ENCODE peak calls at places on chromosomes 2 and 18, in six cellular contexts. Z is HCT116, U is spleen, J is adrenal gland, I is ovary, G is K562. E is an unnamed sample.

GRCh38 chr2:205806126-205806905 is 124.0 kb downstream of the NRP2 start:
- DNase-seq in Z (no peak), U (peak; percentile 63), J (no peak), I (no peak), G (no peak), E (no peak)

GRCh38 chr18:13696961-13697360 is 29.4 kb downstream of the FAM210A start:
- DNase-seq in Z (no peak), U (no peak), J (no peak), I (no peak), G (no peak), E (no peak)

GRCh38 chr2:231182500-231182899 is 15.9 kb upstream of the ARMC9 start:
- DNase-seq in Z (no peak), U (no peak), J (no peak), I (no peak), G (peak; percentile 23), E (no peak)

GRCh38 chr18:59662008-59662701 is 35.1 kb downstream of the CCBE1 start:
- DNase-seq in Z (no peak), U (no peak), J (peak; percentile 29), I (no peak), G (no peak), E (no peak)

GRCh38 chr2:241702155-241702404 is 241 bp downstream of the ING5 start:
- DNase-seq in Z (no peak), U (no peak), J (no peak), I (no peak), G (peak; percentile 83), E (no peak)

GRCh38 chr2:148900350-148900749 is 25.3 kb downstream of the KIF5C start:
- DNase-seq in Z (no peak), U (no peak), J (no peak), I (no peak), G (no peak), E (no peak)

GRCh38 chr18:63137999-63138448 is 181.5 kb downstream of the BCL2 start:
- DNase-seq in Z (no peak), U (peak; percentile 88), J (peak; percentile 29), I (no peak), G (no peak), E (no peak)

GRCh38 chr2:241775223-241776177 is 1.1 kb upstream of the GAL3ST2 start:
- DNase-seq in Z (no peak), U (peak; percentile 64), J (no peak), I (no peak), G (peak; percentile 5), E (peak; percentile 54)

GRCh38 chr2:30366199-30366691 is 80.8 kb upstream of the LCLAT1 start:
- DNase-seq in Z (no peak), U (no peak), J (no peak), I (no peak), G (no peak), E (no peak)

GRCh38 chr2:39419282-39420223 is 17.5 kb downstream of the MAP4K3 start:
- DNase-seq in Z (no peak), U (no peak), J (no peak), I (no peak), G (no peak), E (no peak)

GRCh38 chr2:127288274-127288673 is 5.7 kb downstream of the ERCC3 start:
- DNase-seq in Z (no peak), U (no peak), J (no peak), I (no peak), G (no peak), E (no peak)

GRCh38 chr2:188766086-188766856 is 207.9 kb upstream of the COL3A1 start:
- DNase-seq in Z (no peak), U (no peak), J (no peak), I (no peak), G (no peak), E (no peak)

GRCh38 chr2:163475815-163476214 is 260.0 kb downstream of the FIGN start:
- DNase-seq in Z (no peak), U (no peak), J (no peak), I (no peak), G (no peak), E (no peak)

GRCh38 chr2:45173513-45173912 is 164.3 kb upstream of the SIX2 start:
- DNase-seq in Z (peak; percentile 59), U (no peak), J (peak; percentile 22), I (no peak), G (no peak), E (peak; percentile 68)

GRCh38 chr18:68083131-68083530 is 566.6 kb upstream of the DSEL start:
- DNase-seq in Z (no peak), U (no peak), J (peak; percentile 9), I (no peak), G (no peak), E (no peak)

GRCh38 chr2:105571445-105571987 is 172.7 kb upstream of the FHL2 start:
- DNase-seq in Z (no peak), U (no peak), J (peak; percentile 20), I (no peak), G (no peak), E (no peak)

GRCh38 chr2:1867141-1867540 is 122.8 kb upstream of the PXDN start:
- DNase-seq in Z (no peak), U (no peak), J (no peak), I (no peak), G (no peak), E (no peak)

GRCh38 chr2:65073879-65074565 is 17.8 kb downstream of the CEP68 start:
- DNase-seq in Z (no peak), U (no peak), J (no peak), I (no peak), G (no peak), E (no peak)

GRCh38 chr2:69340101-69340775 is 46.8 kb downstream of the GFPT1 start:
- DNase-seq in Z (no peak), U (no peak), J (peak; percentile 10), I (no peak), G (no peak), E (no peak)

GRCh38 chr2:45860136-45861106 is 208.9 kb downstream of the PRKCE start:
- DNase-seq in Z (no peak), U (no peak), J (peak; percentile 74), I (peak; percentile 71), G (no peak), E (no peak)

GRCh38 chr2:159044804-159045286 is 76.4 kb downstream of the TANC1 start:
- DNase-seq in Z (no peak), U (no peak), J (peak; percentile 77), I (no peak), G (no peak), E (no peak)

GRCh38 chr2:217918220-217919024 is 84.4 kb downstream of the TNS1 start:
- DNase-seq in Z (no peak), U (no peak), J (no peak), I (no peak), G (peak; percentile 26), E (no peak)

GRCh38 chr2:8513601-8514273 is 168.1 kb upstream of the ID2 start:
- DNase-seq in Z (no peak), U (peak; percentile 65), J (no peak), I (no peak), G (no peak), E (no peak)

GRCh38 chr18:56199580-56200320 is 438.6 kb downstream of the TXNL1 start:
- DNase-seq in Z (no peak), U (no peak), J (peak; percentile 15), I (no peak), G (no peak), E (no peak)

GRCh38 chr2:191245046-191245868 is at the start of gene MYO1B:
- DNase-seq in Z (peak; percentile 59), U (peak; percentile 87), J (peak; percentile 35), I (peak; percentile 81), G (peak; percentile 10), E (no peak)
- TF ChIP-seq POLR2A in Z (peak; percentile 56), U (no peak), J (no peak), I (no peak), G (no peak), E (no peak)

GRCh38 chr18:31684279-31685096 is at the start of gene B4GALT6:
- DNase-seq in Z (no peak), U (peak; percentile 82), J (peak; percentile 41), I (peak; percentile 56), G (peak; percentile 19), E (peak; percentile 26)

GRCh38 chr18:31687016-31687415 is 2.6 kb upstream of the B4GALT6 start:
- DNase-seq in Z (no peak), U (no peak), J (no peak), I (no peak), G (no peak), E (no peak)

GRCh38 chr18:31686572-31686971 is 2.2 kb upstream of the B4GALT6 start:
- DNase-seq in Z (no peak), U (no peak), J (no peak), I (no peak), G (no peak), E (no peak)

GRCh38 chr18:31683968-31684278 is 458 bp downstream of the B4GALT6 start:
- DNase-seq in Z (no peak), U (no peak), J (no peak), I (no peak), G (no peak), E (no peak)

DNA sequence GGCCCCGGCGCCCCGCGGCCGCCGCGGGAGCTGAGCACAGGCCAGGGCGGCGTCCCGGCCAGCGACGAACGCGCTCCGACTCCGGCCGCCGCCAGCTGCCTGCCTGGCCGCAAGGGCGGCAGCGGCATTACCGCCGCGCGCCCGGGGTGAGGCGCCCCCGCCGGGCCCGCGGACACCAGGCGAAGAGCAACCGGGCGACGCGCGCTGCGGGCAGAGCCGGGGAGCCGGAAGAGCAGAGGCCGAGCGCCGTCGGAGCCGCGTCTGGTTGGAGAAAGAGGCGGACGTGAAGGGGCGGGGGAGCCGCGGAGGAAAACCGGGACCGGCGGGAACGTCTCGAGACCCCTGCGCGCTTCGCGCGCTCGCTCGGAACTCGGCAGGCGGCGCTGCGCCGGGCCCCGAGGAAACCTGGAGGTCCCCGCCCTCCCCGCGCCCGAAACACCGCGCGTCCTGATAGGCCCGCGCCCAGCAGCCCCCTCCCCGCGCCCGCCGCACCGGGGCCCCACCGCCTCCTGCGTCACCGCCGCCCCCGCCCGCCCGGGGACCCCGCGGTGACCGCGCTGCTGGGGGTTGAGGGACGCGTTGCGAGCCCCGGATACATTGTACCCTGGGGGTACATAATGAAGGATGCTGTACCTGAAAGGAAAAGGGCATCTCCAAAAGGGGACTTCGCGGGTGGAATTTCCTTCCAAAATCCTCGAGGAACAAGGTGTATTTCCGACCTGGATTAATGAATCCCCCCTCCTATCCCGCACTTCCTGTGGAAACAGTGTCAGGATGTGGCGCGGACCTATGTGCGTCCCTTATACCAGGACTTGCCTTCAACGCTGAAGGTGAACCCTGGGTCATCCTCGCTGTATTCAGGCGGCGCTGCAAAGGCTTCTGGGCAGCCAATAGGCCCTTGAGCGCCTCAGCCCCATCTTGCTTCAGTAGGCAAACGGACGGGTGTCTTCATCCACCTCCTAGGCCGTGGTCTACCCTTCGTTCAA is 1.0 kb upstream of the B4GALT6 start:
- DNase-seq in Z (peak; percentile 44), U (peak; percentile 90), J (peak; percentile 78), I (peak; percentile 81), G (peak; percentile 33), E (peak; percentile 26)
- TF ChIP-seq POLR2A in Z (no peak), U (no peak), J (no peak), I (no peak), G (no peak), E (no peak)

DNA sequence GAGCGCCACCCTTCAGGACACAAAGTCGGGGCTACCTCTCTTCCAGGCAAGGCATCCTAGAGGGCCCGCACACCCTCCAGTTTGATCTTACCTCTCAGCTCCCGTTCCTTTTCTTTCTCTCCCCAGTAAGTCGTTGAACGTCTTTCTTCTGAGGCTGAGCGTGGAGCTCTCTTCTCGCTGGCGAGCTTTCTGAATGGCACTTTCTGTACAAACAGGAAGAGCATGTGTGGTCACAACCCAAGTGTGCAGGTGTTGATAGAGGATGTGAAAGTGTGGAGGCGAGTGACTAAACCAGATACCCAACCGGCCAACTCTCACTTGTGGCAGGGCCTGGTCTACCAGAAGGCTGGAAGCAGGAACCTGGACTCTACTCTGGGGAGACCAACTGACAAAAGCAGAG is at the start of gene AFF3:
- DNase-seq in Z (no peak), U (peak; percentile 87), J (no peak), I (no peak), G (no peak), E (no peak)
- TF ChIP-seq POLR2A in Z (no peak), U (peak; percentile 75), J (no peak), I (no peak), G (no peak), E (no peak)

GRCh38 chr2:207792244-207792785 is 22.6 kb upstream of the FZD5 start:
- DNase-seq in Z (peak; percentile 69), U (no peak), J (peak; percentile 29), I (no peak), G (peak; percentile 72), E (peak; percentile 69)
- TF ChIP-seq POLR2A in Z (no peak), U (no peak), J (no peak), I (no peak), G (peak; percentile 67), E (peak; percentile 9)

E was measured in H54.